ENCODE peak calls at places on chromosomes 1 and 21, in six cellular contexts. W is K562, V is GM12892, E is H1, O is GM12878, Y is HepG2. G is an unnamed sample.
A peak's percentile ranks its signal among the peaks of the same experiment; 100 is the strongest.

GRCh38 chr1:39915499-39916129 is 13.9 kb upstream of the MYCL start:
- DNase-seq in E (no peak), V (no peak), W (no peak), Y (peak; percentile 49), O (no peak), G (no peak)

GRCh38 chr1:43073490-43074230 is 98.4 kb downstream of the EBNA1BP2 start:
- DNase-seq in Y (peak; percentile 72), O (peak; percentile 40), V (peak; percentile 38), W (peak; percentile 84), E (peak; percentile 84), G (peak; percentile 42)

GRCh38 chr1:58785424-58786058 is 1.7 kb upstream of the JUN start:
- DNase-seq in W (no peak), V (no peak), E (peak; percentile 68), O (peak; percentile 43), Y (peak; percentile 36), G (no peak)

GRCh38 chr1:184416476-184416875 is 29.6 kb downstream of the C1orf21 start:
- DNase-seq in Y (no peak), V (no peak), E (no peak), O (no peak), W (no peak), G (no peak)

GRCh38 chr1:118504231-118504644 is 319.2 kb upstream of the SPAG17 start:
- DNase-seq in Y (no peak), V (no peak), O (no peak), E (no peak), W (no peak), G (no peak)

GRCh38 chr1:51234721-51235425 is 1.2 kb upstream of the RNF11 start:
- DNase-seq in Y (peak; percentile 59), E (peak; percentile 36), V (peak; percentile 39), O (peak; percentile 93), W (peak; percentile 63), G (peak; percentile 41)

GRCh38 chr1:112687785-112688496 is 13.5 kb downstream of the MOV10 start:
- DNase-seq in O (no peak), W (no peak), E (no peak), Y (no peak), V (no peak), G (no peak)

GRCh38 chr1:192969091-192969490 is 90.1 kb downstream of the UCHL5 start:
- DNase-seq in Y (no peak), O (no peak), W (no peak), V (no peak), E (no peak), G (no peak)

GRCh38 chr1:239016337-239016736 is 370.0 kb upstream of the CHRM3 start:
- DNase-seq in Y (no peak), E (no peak), O (no peak), W (no peak), V (no peak), G (no peak)

GRCh38 chr1:54989968-54990810 is 8.5 kb upstream of the BSND start:
- DNase-seq in E (no peak), W (no peak), V (no peak), Y (no peak), O (no peak), G (no peak)

GRCh38 chr1:14598007-14598497 is 433 bp upstream of the KAZN start:
- DNase-seq in V (no peak), O (no peak), Y (no peak), E (peak; percentile 74), W (no peak), G (no peak)

GRCh38 chr1:43530483-43531452 is at the start of gene PTPRF:
- DNase-seq in O (no peak), V (no peak), Y (no peak), W (peak; percentile 78), E (peak; percentile 89), G (no peak)

GRCh38 chr1:208437416-208437815 is 193.2 kb upstream of the PLXNA2 start:
- DNase-seq in W (no peak), O (no peak), E (no peak), V (no peak), Y (no peak), G (no peak)

GRCh38 chr1:229557214-229557850 is 1.2 kb downstream of the ABCB10 start:
- DNase-seq in O (no peak), Y (peak; percentile 15), V (no peak), E (no peak), W (no peak), G (peak; percentile 37)

GRCh38 chr1:22105611-22106207 is 37.2 kb downstream of the WNT4 start:
- DNase-seq in V (no peak), E (no peak), Y (peak; percentile 44), W (peak; percentile 67), O (no peak), G (no peak)

GRCh38 chr1:211697356-211697755 is 21.9 kb upstream of the NEK2 start:
- DNase-seq in O (peak; percentile 79), Y (no peak), W (no peak), E (no peak), V (no peak), G (no peak)
- TF ChIP-seq TAF1 in O (no peak), Y (no peak), W (no peak), E (no peak), V (no peak), G (no peak)

GRCh38 chr21:41168391-41169257 is 664 bp downstream of the BACE2 start:
- DNase-seq in V (no peak), O (no peak), Y (no peak), E (peak; percentile 63), W (no peak), G (peak; percentile 26)

GRCh38 chr21:41166947-41167346 is 1.0 kb upstream of the BACE2 start:
- DNase-seq in Y (no peak), V (no peak), W (no peak), E (no peak), O (no peak), G (no peak)

GRCh38 chr21:41169258-41169576 is 1.3 kb downstream of the BACE2 start:
- DNase-seq in V (no peak), O (no peak), W (no peak), Y (no peak), E (no peak), G (no peak)

GRCh38 chr21:41169701-41170100 is 1.7 kb downstream of the BACE2 start:
- DNase-seq in O (no peak), Y (no peak), V (no peak), W (no peak), E (no peak), G (no peak)

DNA sequence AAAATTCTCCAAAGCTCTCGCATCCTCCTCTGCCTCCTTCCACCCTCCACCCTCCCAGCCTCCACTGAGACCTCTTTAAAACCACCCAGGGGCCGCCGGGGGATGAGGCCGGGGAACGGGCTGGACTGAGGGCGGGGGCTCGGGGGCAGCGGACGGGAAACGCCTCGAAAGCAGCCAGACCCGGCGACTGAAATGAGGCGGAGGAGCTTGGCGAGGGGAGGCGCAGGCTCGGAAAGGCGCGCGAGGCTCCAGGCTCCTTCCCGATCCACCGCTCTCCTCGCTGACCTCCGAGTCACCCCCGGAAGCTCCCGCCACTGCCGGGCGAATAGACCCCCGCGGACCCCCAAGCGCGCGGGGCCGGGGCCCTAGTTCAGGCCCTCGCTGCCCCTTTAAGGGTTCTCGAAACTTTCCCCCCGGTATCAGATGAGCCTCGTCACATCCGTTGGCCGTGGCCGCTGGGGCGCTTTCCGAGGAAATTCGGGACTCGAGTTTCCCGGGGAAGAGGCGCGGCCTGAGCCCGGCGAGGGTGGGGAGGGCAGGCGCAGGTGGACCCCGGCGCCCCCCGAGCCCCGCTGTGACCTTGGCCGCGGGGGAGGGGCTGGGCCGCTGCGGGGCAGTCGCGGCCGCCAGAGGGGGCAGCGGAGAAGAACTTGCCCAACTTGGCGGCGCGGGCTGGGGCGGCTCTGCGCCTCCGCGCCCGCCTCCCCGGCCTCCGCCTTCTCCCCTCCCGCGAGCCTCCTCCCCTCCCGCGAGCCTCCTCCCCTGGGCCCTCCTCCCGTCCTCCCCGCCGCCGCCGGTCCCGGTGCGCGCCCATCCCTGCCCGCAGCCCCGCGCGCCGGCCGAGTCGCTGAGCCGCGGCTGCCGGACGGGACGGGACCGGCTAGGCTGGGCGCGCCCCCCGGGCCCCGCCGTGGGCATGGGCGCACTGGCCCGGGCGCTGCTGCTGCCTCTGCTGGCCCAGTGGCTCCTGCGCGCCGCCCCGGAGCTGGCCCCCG is at the start of gene BACE2:
- DNase-seq in W (peak; percentile 68), E (peak; percentile 84), O (no peak), Y (no peak), V (peak; percentile 45), G (peak; percentile 60)
- TF ChIP-seq POLR2A in W (no peak), E (no peak), O (no peak), Y (no peak), V (no peak), G (no peak)

GRCh38 chr1:169999357-169999756 is 75.1 kb downstream of the KIFAP3 start:
- DNase-seq in Y (no peak), W (no peak), O (no peak), V (no peak), E (no peak), G (no peak)

GRCh38 chr1:169995993-169996392 is 78.5 kb downstream of the KIFAP3 start:
- DNase-seq in Y (no peak), E (no peak), O (no peak), V (no peak), W (no peak), G (no peak)

DNA sequence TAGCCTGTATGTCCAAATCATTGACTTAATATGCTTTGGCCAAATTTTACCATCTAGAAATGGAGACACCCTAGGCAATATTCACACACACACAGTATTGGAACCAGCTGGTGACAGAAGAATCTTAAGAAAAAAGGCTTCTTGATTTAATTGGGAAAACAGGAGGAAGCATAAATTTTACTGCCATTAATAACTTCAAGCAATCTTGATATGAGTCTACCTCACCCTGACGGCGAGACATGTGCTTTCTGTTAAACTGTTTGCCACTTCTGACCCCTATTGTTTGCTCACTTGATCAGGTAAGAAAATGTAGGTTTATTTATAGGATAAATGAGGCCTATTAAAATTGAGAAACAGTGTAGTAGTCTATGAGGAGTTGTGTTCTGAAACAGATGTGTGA is 73.2 kb downstream of the KIFAP3 start:
- DNase-seq in V (no peak), Y (no peak), E (no peak), O (no peak), W (no peak), G (no peak)
- TF ChIP-seq TAF1 in V (no peak), Y (no peak), E (no peak), O (no peak), W (no peak), G (no peak)

GRCh38 chr1:115098979-115099692 is 9.8 kb upstream of the TSPAN2 start:
- DNase-seq in E (no peak), W (no peak), O (peak; percentile 37), V (no peak), Y (no peak), G (no peak)
- TF ChIP-seq POLR2A in E (no peak), W (no peak), O (no peak), V (no peak), Y (no peak), G (no peak)

DNA sequence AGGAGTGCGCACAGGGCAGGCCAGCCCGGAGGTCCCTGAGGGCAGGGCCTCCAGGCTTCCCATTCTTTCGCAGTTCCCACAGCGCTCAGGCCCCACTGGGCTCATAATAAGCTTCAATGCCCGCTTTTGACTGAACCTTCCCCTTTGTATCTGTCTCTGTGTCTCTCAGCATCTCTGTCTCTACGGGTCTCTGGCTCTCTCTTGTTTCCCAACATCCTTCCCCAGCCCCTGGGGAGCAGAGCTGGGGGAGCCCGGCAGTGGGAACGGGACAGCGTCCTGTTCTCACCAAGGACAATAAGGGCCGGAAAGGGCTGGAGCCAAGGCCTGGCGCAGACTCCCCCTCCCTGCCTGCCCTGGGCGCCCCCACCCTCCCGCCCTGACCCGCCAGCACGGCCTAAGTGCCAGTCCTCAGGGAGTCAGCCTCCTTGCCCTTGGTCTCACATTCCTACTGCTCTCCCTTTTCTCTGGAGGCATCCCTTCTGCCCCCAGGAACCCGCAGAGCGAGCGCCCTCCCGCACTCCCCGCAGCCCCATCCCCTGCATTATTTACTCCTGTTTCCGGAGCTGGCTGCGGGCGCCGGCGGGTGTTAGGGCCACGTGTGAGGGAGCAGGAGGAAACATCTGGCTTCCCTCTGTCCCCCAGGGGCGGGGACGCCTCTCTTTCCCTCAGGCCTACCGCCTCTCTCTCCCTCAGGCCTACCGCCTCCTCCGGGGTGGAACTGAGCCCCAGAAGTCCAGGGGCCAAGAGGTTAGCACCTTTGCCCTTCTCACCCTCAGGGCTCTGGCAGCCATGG is 6.5 kb downstream of the KRTCAP2 start:
- DNase-seq in E (peak; percentile 82), Y (no peak), O (no peak), W (peak; percentile 2), V (no peak), G (peak; percentile 6)
- TF ChIP-seq TAF1 in E (no peak), Y (no peak), O (no peak), W (no peak), V (no peak), G (no peak)

G was measured in GM12891.